ENCODE peak calls at places on chromosomes 16 and 17, in seven cellular contexts. A, S, W, J, E, D and B are unnamed samples.

GRCh38 chr17:78661092-78661770 is 84.0 kb upstream of the DNAH17 start:
- DNase-seq in A (no peak), S (peak), W (peak), J (no peak), E (no peak), D (peak), B (no peak)

GRCh38 chr17:50201226-50201854 is at the start of gene COL1A1:
- DNase-seq in A (peak), S (no peak), W (no peak), J (peak), E (no peak), D (peak), B (peak)

GRCh38 chr17:8740486-8740885 is 4.2 kb downstream of the CCDC42 start:
- DNase-seq in A (no peak), S (no peak), W (no peak), J (no peak), E (peak), D (no peak), B (no peak)

GRCh38 chr17:17702370-17702769 is 21.1 kb downstream of the RAI1 start:
- DNase-seq in A (no peak), S (no peak), W (no peak), J (no peak), E (no peak), D (no peak), B (no peak)

GRCh38 chr16:4825196-4825595 is 21.9 kb downstream of the GLYR1 start:
- DNase-seq in A (no peak), S (no peak), W (no peak), J (no peak), E (no peak), D (no peak), B (no peak)

GRCh38 chr17:37101306-37101705 is 152.6 kb downstream of the AATF start:
- DNase-seq in A (no peak), S (no peak), W (no peak), J (no peak), E (no peak), D (no peak), B (no peak)

GRCh38 chr17:3647769-3648540 is 11.4 kb downstream of the CTNS start:
- DNase-seq in A (no peak), S (peak), W (peak), J (no peak), E (no peak), D (peak), B (peak)

GRCh38 chr16:26963109-26963508 is 103.6 kb upstream of the C16orf82 start:
- DNase-seq in A (no peak), S (no peak), W (no peak), J (no peak), E (peak), D (no peak), B (peak)

GRCh38 chr16:20956319-20956718 is 55.7 kb downstream of the LYRM1 start:
- DNase-seq in A (no peak), S (no peak), W (no peak), J (no peak), E (no peak), D (peak), B (peak)

GRCh38 chr16:10081201-10081940 is 100.9 kb downstream of the GRIN2A start:
- DNase-seq in A (no peak), S (no peak), W (no peak), J (no peak), E (no peak), D (peak), B (no peak)

GRCh38 chr16:65125871-65126270 is 4.0 kb upstream of the CDH11 start:
- DNase-seq in A (no peak), S (peak), W (peak), J (no peak), E (no peak), D (peak), B (peak)

GRCh38 chr16:3413730-3414379 is 12.8 kb downstream of the ZNF174 start:
- DNase-seq in A (no peak), S (peak), W (peak), J (no peak), E (no peak), D (peak), B (no peak)

GRCh38 chr16:81823111-81823510 is 44.0 kb downstream of the PLCG2 start:
- DNase-seq in A (no peak), S (no peak), W (no peak), J (peak), E (no peak), D (no peak), B (no peak)

GRCh38 chr17:15884731-15885130 is 60.2 kb upstream of the ADORA2B start:
- DNase-seq in A (no peak), S (no peak), W (no peak), J (no peak), E (no peak), D (peak), B (peak)

GRCh38 chr17:2090210-2090641 is 35.3 kb downstream of the HIC1 start:
- DNase-seq in A (no peak), S (no peak), W (no peak), J (no peak), E (no peak), D (no peak), B (no peak)
- H3K4me3 ChIP-seq in A (peak), S (no peak), W (no peak), J (no peak), E (no peak), D (peak), B (no peak)

DNA sequence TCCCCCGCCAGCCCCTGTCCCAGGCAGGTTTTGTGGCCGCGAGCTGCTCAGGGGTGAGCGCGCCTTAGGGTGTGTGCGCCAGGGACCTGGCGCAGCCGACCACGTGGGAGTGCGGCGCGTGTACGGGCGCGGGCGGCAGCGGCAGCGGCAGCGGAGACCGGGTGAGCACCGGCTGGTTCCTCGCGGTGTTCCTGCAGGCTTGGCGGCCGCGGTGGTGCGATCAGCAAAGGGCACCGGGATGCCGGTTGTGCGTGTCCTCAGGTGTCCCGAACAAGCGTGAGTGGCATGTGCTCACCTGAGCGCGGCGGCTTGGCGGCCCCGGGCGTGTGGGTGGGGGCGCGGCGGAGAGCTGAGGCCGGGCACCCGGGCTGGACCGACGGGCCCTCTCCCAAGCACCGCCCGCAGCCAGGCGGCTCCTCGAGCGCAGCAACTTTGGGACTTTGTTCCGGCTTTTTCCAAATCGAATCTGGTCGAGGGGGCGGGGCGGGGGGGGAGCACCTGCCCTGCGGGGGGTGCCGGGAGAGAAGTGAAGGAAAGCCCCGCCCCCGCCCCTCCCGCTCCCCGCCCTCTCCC is 331 bp upstream of the HSD11B2 start:
- DNase-seq in A (no peak), S (peak), W (no peak), J (no peak), E (no peak), D (no peak), B (no peak)
- H3K4me3 ChIP-seq in A (peak), S (peak), W (peak), J (peak), E (peak), D (peak), B (peak)

DNA sequence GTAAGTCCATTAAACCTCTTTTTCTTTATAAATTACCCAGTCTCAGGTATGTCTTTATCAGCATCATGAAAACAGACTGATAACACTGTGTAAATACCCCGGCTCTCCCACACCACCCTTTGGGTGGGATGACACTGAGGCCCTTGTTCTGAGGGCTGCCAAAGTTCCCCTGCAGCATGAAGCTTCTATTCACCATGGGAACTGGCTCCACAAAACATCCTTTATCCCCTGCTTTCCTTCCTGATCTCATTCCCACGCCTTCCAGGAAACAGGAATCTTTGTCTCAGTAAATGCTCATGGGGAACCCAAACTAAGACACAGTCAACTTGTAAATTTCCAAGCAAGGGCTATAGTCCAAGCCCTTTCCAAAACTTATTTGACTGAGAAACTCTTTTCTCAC is 88.4 kb downstream of the ABCC12 start:
- DNase-seq in A (no peak), S (no peak), W (no peak), J (no peak), E (no peak), D (no peak), B (no peak)
- H3K4me3 ChIP-seq in A (no peak), S (no peak), W (no peak), J (no peak), E (no peak), D (no peak), B (no peak)

GRCh38 chr17:73974536-73974935 is 228.9 kb upstream of the RPL38 start:
- DNase-seq in A (no peak), S (no peak), W (no peak), J (no peak), E (no peak), D (no peak), B (no peak)

GRCh38 chr17:73973881-73974409 is 229.5 kb upstream of the RPL38 start:
- DNase-seq in A (no peak), S (no peak), W (no peak), J (no peak), E (no peak), D (peak), B (no peak)

GRCh38 chr17:73969956-73970355 is 233.5 kb upstream of the RPL38 start:
- DNase-seq in A (no peak), S (no peak), W (no peak), J (peak), E (no peak), D (no peak), B (no peak)

GRCh38 chr17:73972056-73972455 is 231.4 kb upstream of the RPL38 start:
- DNase-seq in A (no peak), S (no peak), W (no peak), J (no peak), E (no peak), D (no peak), B (no peak)

DNA sequence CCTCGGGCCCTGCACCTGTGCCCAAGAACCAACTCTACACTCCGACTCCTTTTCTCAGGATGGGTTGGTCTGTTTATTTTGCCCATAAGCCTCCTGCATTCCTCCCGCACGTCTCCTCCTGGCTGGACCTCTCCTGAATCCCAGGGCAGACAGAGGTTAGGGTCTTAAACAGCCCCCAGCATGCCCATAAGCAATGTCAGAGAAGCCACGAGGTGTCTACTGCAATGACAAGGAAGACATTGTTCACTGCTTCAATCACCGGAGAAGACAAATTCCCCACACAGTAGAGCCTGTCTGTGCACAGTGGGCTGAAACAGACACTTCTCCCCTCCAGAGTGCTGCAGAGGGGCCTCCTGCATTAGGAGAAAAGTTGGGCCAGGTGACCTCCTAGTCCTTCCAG is 230.6 kb upstream of the RPL38 start:
- DNase-seq in A (no peak), S (no peak), W (no peak), J (no peak), E (no peak), D (no peak), B (no peak)
- H3K4me3 ChIP-seq in A (no peak), S (no peak), W (no peak), J (no peak), E (no peak), D (no peak), B (no peak)

GRCh38 chr17:13352747-13353415 is 248.8 kb downstream of the HS3ST3A1 start:
- DNase-seq in A (no peak), S (peak), W (peak), J (no peak), E (no peak), D (no peak), B (peak)

GRCh38 chr17:13346996-13347762 is 254.6 kb downstream of the HS3ST3A1 start:
- DNase-seq in A (no peak), S (peak), W (peak), J (no peak), E (no peak), D (peak), B (peak)

GRCh38 chr17:13353590-13353989 is 248.1 kb downstream of the HS3ST3A1 start:
- DNase-seq in A (no peak), S (no peak), W (no peak), J (no peak), E (no peak), D (peak), B (peak)

GRCh38 chr17:13350466-13350865 is 251.3 kb downstream of the HS3ST3A1 start:
- DNase-seq in A (no peak), S (no peak), W (no peak), J (no peak), E (no peak), D (no peak), B (no peak)

GRCh38 chr17:13351046-13351445 is 250.7 kb downstream of the HS3ST3A1 start:
- DNase-seq in A (no peak), S (no peak), W (no peak), J (no peak), E (no peak), D (peak), B (peak)
- H3K4me3 ChIP-seq in A (no peak), S (no peak), W (no peak), J (no peak), E (no peak), D (no peak), B (no peak)

DNA sequence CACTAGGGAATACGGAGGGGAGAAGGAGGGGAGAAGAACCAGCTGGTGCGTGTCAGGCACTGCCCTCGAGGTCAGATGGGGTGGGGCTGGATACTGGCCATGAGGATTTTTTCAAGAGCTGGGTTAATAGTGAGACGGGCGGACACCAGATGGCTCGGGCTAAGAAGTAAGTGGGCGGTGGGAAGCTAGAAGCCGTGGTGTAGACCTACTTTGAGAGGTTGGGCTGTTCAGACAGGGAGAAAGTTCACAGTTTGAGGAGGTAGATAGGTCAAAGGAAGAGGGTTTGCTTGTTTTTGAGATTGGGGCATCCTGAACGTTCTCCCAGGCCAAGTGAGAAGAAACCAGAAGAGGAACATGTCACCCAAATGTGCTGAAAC is 303.9 kb downstream of the SEC14L1 start:
- DNase-seq in A (no peak), S (no peak), W (no peak), J (no peak), E (no peak), D (peak), B (peak)
- H3K4me3 ChIP-seq in A (no peak), S (no peak), W (no peak), J (no peak), E (no peak), D (no peak), B (no peak)

DNA sequence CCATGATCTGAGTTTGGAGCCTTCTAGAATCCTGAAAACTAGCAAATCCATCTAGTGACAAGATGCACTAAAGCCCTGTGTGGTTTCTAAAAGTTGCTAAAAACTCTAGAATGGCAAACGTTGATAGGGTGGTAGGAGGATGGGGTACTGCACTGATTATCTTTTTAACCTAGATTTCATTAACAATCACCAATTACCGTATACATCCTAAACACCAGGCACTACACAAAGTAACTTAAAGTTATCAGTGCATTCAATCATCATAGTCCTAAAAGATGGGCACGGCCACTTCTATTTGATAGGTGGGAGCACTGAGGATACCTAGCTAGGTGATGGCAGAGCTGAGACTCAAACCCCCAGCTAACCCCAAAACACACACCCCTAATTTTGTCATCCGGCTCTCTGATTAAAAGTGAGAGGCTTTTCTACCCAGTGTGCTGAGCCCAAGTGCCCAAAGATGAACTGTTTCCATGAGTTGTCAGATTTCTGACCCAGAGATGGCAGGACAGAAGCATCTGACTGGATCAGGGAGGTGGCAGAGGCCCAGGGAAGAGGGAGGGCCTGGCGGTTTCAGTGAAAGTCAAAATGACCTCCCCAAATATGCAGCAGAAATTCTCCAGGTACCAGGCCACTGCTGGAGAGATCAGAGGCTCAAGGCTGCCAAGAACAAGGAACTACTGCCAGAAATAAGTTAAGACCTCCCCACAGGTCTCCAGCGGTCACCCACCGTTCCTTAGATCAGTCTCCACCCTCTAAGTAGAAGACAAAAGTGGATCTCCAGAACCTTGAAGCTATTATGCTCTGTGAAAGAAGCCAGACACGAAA is 396.8 kb downstream of the SOX9 start:
- DNase-seq in A (no peak), S (no peak), W (no peak), J (no peak), E (no peak), D (peak), B (no peak)
- H3K4me3 ChIP-seq in A (no peak), S (no peak), W (no peak), J (no peak), E (no peak), D (no peak), B (no peak)

DNA sequence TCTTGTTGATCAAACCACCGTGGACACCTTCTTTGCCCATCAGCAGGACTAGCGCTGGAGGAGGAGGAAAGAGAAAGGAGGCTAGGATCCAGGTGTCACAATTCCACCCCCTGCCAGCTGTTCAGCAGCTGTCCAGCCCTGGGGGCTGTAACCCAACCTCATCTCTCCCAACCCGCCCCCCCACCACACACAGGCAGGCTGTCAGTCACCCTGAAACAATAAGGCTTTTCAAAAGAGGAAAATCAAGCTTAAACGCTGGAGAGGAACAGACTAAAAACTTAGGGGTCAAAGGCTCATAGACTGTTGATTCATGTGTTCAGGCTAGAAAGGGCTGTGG is 2.4 kb downstream of the PFN1 start:
- DNase-seq in A (no peak), S (no peak), W (no peak), J (no peak), E (no peak), D (no peak), B (no peak)
- H3K4me3 ChIP-seq in A (peak), S (peak), W (peak), J (peak), E (no peak), D (peak), B (peak)